ENCODE peak calls at places on chromosome 12, in five cellular contexts. One of them, this sample, is unnamed.
A peak's percentile ranks its signal among the peaks of the same experiment; 100 is the strongest.

GRCh38 chr12:62841841-62842240 is 93.1 kb downstream of the PPM1H start:
- DNase-seq in activated T-cell treated with anti-CD3 and anti-CD28 coated beads for 24 hours: no peak
- DNase-seq in iPS-NIHi11: no peak
- DNase-seq in HuH-7: no peak
- DNase-seq in cardiac muscle cell: no peak
- DNase-seq in this sample: peak; percentile 33

GRCh38 chr12:2624543-2625266 is 170.1 kb upstream of the FKBP4 start:
- DNase-seq in activated T-cell treated with anti-CD3 and anti-CD28 coated beads for 24 hours: no peak
- DNase-seq in iPS-NIHi11: peak; percentile 72
- DNase-seq in HuH-7: peak; percentile 43
- DNase-seq in cardiac muscle cell: peak; percentile 41
- DNase-seq in this sample: no peak

GRCh38 chr12:130097342-130097741 is 64.9 kb upstream of the FZD10 start:
- DNase-seq in activated T-cell treated with anti-CD3 and anti-CD28 coated beads for 24 hours: no peak
- DNase-seq in iPS-NIHi11: no peak
- DNase-seq in HuH-7: no peak
- DNase-seq in cardiac muscle cell: no peak
- DNase-seq in this sample: no peak

GRCh38 chr12:49336645-49337584 is at the start of gene C1QL4:
- DNase-seq in activated T-cell treated with anti-CD3 and anti-CD28 coated beads for 24 hours: peak; percentile 78
- DNase-seq in iPS-NIHi11: peak; percentile 94
- DNase-seq in HuH-7: peak; percentile 96
- DNase-seq in cardiac muscle cell: peak; percentile 89
- DNase-seq in this sample: peak; percentile 64

GRCh38 chr12:130167537-130167936 is 5.3 kb downstream of the FZD10 start:
- DNase-seq in activated T-cell treated with anti-CD3 and anti-CD28 coated beads for 24 hours: no peak
- DNase-seq in iPS-NIHi11: no peak
- DNase-seq in HuH-7: no peak
- DNase-seq in cardiac muscle cell: no peak
- DNase-seq in this sample: no peak

GRCh38 chr12:90963946-90964345 is 9.0 kb upstream of the CCER1 start:
- DNase-seq in activated T-cell treated with anti-CD3 and anti-CD28 coated beads for 24 hours: no peak
- DNase-seq in iPS-NIHi11: no peak
- DNase-seq in HuH-7: no peak
- DNase-seq in cardiac muscle cell: peak; percentile 6
- DNase-seq in this sample: no peak

GRCh38 chr12:14260011-14260993 is 105.2 kb upstream of the ATF7IP start:
- DNase-seq in activated T-cell treated with anti-CD3 and anti-CD28 coated beads for 24 hours: no peak
- DNase-seq in iPS-NIHi11: peak; percentile 79
- DNase-seq in HuH-7: no peak
- DNase-seq in cardiac muscle cell: peak; percentile 71
- DNase-seq in this sample: peak; percentile 95

GRCh38 chr12:116044181-116044580 is 233.3 kb downstream of the MED13L start:
- DNase-seq in activated T-cell treated with anti-CD3 and anti-CD28 coated beads for 24 hours: no peak
- DNase-seq in iPS-NIHi11: no peak
- DNase-seq in HuH-7: no peak
- DNase-seq in cardiac muscle cell: no peak
- DNase-seq in this sample: peak; percentile 48

GRCh38 chr12:110266980-110267620 is 13.9 kb upstream of the ATP2A2 start:
- DNase-seq in activated T-cell treated with anti-CD3 and anti-CD28 coated beads for 24 hours: no peak
- DNase-seq in iPS-NIHi11: no peak
- DNase-seq in HuH-7: no peak
- DNase-seq in cardiac muscle cell: peak; percentile 64
- DNase-seq in this sample: peak; percentile 71

GRCh38 chr12:51907864-51908425 is 641 bp downstream of the ACVRL1 start:
- DNase-seq in activated T-cell treated with anti-CD3 and anti-CD28 coated beads for 24 hours: no peak
- DNase-seq in iPS-NIHi11: no peak
- DNase-seq in HuH-7: no peak
- DNase-seq in cardiac muscle cell: no peak
- DNase-seq in this sample: no peak

GRCh38 chr12:69508091-69508490 is 37.9 kb downstream of the FRS2 start:
- DNase-seq in activated T-cell treated with anti-CD3 and anti-CD28 coated beads for 24 hours: no peak
- DNase-seq in iPS-NIHi11: no peak
- DNase-seq in HuH-7: no peak
- DNase-seq in cardiac muscle cell: no peak
- DNase-seq in this sample: no peak

GRCh38 chr12:99200711-99201384 is 446.7 kb upstream of the GARIN6 start:
- DNase-seq in activated T-cell treated with anti-CD3 and anti-CD28 coated beads for 24 hours: no peak
- DNase-seq in iPS-NIHi11: no peak
- DNase-seq in HuH-7: no peak
- DNase-seq in cardiac muscle cell: no peak
- DNase-seq in this sample: no peak

GRCh38 chr12:7122876-7123769 is 5.6 kb downstream of the RBP5 start:
- DNase-seq in activated T-cell treated with anti-CD3 and anti-CD28 coated beads for 24 hours: no peak
- DNase-seq in iPS-NIHi11: no peak
- DNase-seq in HuH-7: peak; percentile 46
- DNase-seq in cardiac muscle cell: no peak
- DNase-seq in this sample: peak; percentile 6

GRCh38 chr12:126704609-126705008 is 1562.4 kb upstream of the TMEM132C start:
- DNase-seq in activated T-cell treated with anti-CD3 and anti-CD28 coated beads for 24 hours: no peak
- DNase-seq in iPS-NIHi11: no peak
- DNase-seq in HuH-7: no peak
- DNase-seq in cardiac muscle cell: no peak
- DNase-seq in this sample: no peak

GRCh38 chr12:57875753-57876547 is 29.4 kb upstream of the CTDSP2 start:
- DNase-seq in activated T-cell treated with anti-CD3 and anti-CD28 coated beads for 24 hours: no peak
- DNase-seq in iPS-NIHi11: no peak
- DNase-seq in HuH-7: no peak
- DNase-seq in cardiac muscle cell: no peak
- DNase-seq in this sample: peak; percentile 39

GRCh38 chr12:123126294-123127144 is 24.4 kb downstream of the PITPNM2 start:
- DNase-seq in activated T-cell treated with anti-CD3 and anti-CD28 coated beads for 24 hours: no peak
- DNase-seq in iPS-NIHi11: no peak
- DNase-seq in HuH-7: no peak
- DNase-seq in cardiac muscle cell: no peak
- DNase-seq in this sample: peak; percentile 99

GRCh38 chr12:24798335-24798734 is 150.6 kb downstream of the BCAT1 start:
- DNase-seq in activated T-cell treated with anti-CD3 and anti-CD28 coated beads for 24 hours: no peak
- DNase-seq in iPS-NIHi11: no peak
- DNase-seq in HuH-7: no peak
- DNase-seq in cardiac muscle cell: no peak
- DNase-seq in this sample: no peak

GRCh38 chr12:89236237-89236636 is 116.1 kb downstream of the DUSP6 start:
- DNase-seq in activated T-cell treated with anti-CD3 and anti-CD28 coated beads for 24 hours: no peak
- DNase-seq in iPS-NIHi11: no peak
- DNase-seq in HuH-7: no peak
- DNase-seq in cardiac muscle cell: no peak
- DNase-seq in this sample: peak; percentile 57

GRCh38 chr12:110694330-110694891 is 5.5 kb upstream of the HVCN1 start:
- DNase-seq in activated T-cell treated with anti-CD3 and anti-CD28 coated beads for 24 hours: no peak
- DNase-seq in iPS-NIHi11: no peak
- DNase-seq in HuH-7: no peak
- DNase-seq in cardiac muscle cell: no peak
- DNase-seq in this sample: no peak

GRCh38 chr12:26271024-26271423 is 75.7 kb downstream of the SSPN start:
- DNase-seq in activated T-cell treated with anti-CD3 and anti-CD28 coated beads for 24 hours: no peak
- DNase-seq in iPS-NIHi11: no peak
- DNase-seq in HuH-7: no peak
- DNase-seq in cardiac muscle cell: no peak
- DNase-seq in this sample: peak; percentile 71

This sample was measured in choroid plexus epithelial cell.